ENCODE peak calls at places on chromosomes 1 and 21, in four cellular contexts. One of them, this sample, is unnamed.

GRCh38 chr1:42971848-42972291 is 13.2 kb upstream of the SLC2A1 start:
- DNase-seq in heart right ventricle: no peak
- DNase-seq in endodermal cell: no peak
- DNase-seq in BE2C: peak
- DNase-seq in this sample: no peak

GRCh38 chr1:94667716-94668282 is 126.2 kb upstream of the F3 start:
- DNase-seq in BE2C: no peak
- DNase-seq in heart right ventricle: no peak
- DNase-seq in endodermal cell: peak
- DNase-seq in this sample: no peak

GRCh38 chr1:164922585-164922984 is 363.6 kb downstream of the PBX1 start:
- DNase-seq in heart right ventricle: no peak
- DNase-seq in BE2C: no peak
- DNase-seq in endodermal cell: no peak
- DNase-seq in this sample: no peak

GRCh38 chr1:63848764-63849548 is 75.1 kb downstream of the ROR1 start:
- DNase-seq in endodermal cell: no peak
- DNase-seq in BE2C: no peak
- DNase-seq in heart right ventricle: no peak
- DNase-seq in this sample: no peak

GRCh38 chr1:89780721-89781120 is 40.1 kb upstream of the LRRC8D start:
- DNase-seq in heart right ventricle: no peak
- DNase-seq in endodermal cell: no peak
- DNase-seq in BE2C: no peak
- DNase-seq in this sample: peak

GRCh38 chr1:15027515-15027948 is 126.0 kb upstream of the TMEM51 start:
- DNase-seq in BE2C: peak
- DNase-seq in heart right ventricle: peak
- DNase-seq in endodermal cell: peak
- DNase-seq in this sample: peak

GRCh38 chr1:164635784-164636729 is 77.1 kb downstream of the PBX1 start:
- DNase-seq in heart right ventricle: no peak
- DNase-seq in BE2C: no peak
- DNase-seq in endodermal cell: no peak
- DNase-seq in this sample: no peak

GRCh38 chr21:29473808-29474207 is 175.1 kb downstream of the BACH1 start:
- DNase-seq in heart right ventricle: no peak
- DNase-seq in BE2C: no peak
- DNase-seq in endodermal cell: no peak
- DNase-seq in this sample: no peak

GRCh38 chr1:161484613-161485012 is 20.6 kb upstream of the FCGR2A start:
- DNase-seq in endodermal cell: no peak
- DNase-seq in heart right ventricle: no peak
- DNase-seq in BE2C: no peak
- DNase-seq in this sample: no peak
- TF ChIP-seq CTCF in endodermal cell: peak
- TF ChIP-seq CTCF in heart right ventricle: no peak
- TF ChIP-seq CTCF in BE2C: peak
- TF ChIP-seq CTCF in this sample: no peak

GRCh38 chr21:21000576-21001175 is 2.5 kb downstream of the NCAM2 start:
- DNase-seq in heart right ventricle: no peak
- DNase-seq in BE2C: no peak
- DNase-seq in endodermal cell: no peak
- DNase-seq in this sample: no peak

GRCh38 chr21:21002137-21002536 is 3.9 kb downstream of the NCAM2 start:
- DNase-seq in endodermal cell: no peak
- DNase-seq in BE2C: no peak
- DNase-seq in heart right ventricle: no peak
- DNase-seq in this sample: no peak

GRCh38 chr21:21001591-21002100 is 3.4 kb downstream of the NCAM2 start:
- DNase-seq in BE2C: no peak
- DNase-seq in endodermal cell: no peak
- DNase-seq in heart right ventricle: no peak
- DNase-seq in this sample: no peak

GRCh38 chr21:21007606-21008005 is 9.4 kb downstream of the NCAM2 start:
- DNase-seq in endodermal cell: no peak
- DNase-seq in BE2C: no peak
- DNase-seq in heart right ventricle: no peak
- DNase-seq in this sample: no peak

DNA sequence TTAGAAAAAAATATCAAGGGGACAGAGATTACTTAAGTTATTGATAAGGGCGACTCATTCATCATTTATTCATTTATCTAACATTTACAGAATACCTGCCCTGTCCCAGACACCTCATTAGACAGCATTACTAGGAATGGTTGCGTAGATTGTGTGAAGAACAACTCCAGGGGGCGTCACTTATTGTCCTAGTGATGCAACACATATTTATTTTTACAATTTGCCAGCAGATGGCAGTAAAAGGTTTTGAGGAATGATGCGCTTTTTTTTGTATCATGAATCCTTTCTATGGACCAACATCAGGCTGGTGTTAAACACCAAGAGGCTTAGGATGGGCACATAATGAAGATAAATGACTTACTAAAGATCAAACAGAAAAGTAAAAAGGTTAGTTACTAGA is 5.5 kb downstream of the NCAM2 start:
- DNase-seq in heart right ventricle: no peak
- DNase-seq in BE2C: peak
- DNase-seq in endodermal cell: peak
- DNase-seq in this sample: no peak
- TF ChIP-seq CTCF in heart right ventricle: peak
- TF ChIP-seq CTCF in BE2C: peak
- TF ChIP-seq CTCF in endodermal cell: peak
- TF ChIP-seq CTCF in this sample: peak

GRCh38 chr1:64982134-64982533 is 15.8 kb upstream of the JAK1 start:
- DNase-seq in heart right ventricle: no peak
- DNase-seq in endodermal cell: no peak
- DNase-seq in BE2C: no peak
- DNase-seq in this sample: no peak

GRCh38 chr1:64984106-64984505 is 17.8 kb upstream of the JAK1 start:
- DNase-seq in heart right ventricle: no peak
- DNase-seq in BE2C: no peak
- DNase-seq in endodermal cell: no peak
- DNase-seq in this sample: no peak

GRCh38 chr1:64984737-64985136 is 18.4 kb upstream of the JAK1 start:
- DNase-seq in endodermal cell: no peak
- DNase-seq in BE2C: no peak
- DNase-seq in heart right ventricle: no peak
- DNase-seq in this sample: no peak

GRCh38 chr1:64983110-64983509 is 16.8 kb upstream of the JAK1 start:
- DNase-seq in BE2C: peak
- DNase-seq in heart right ventricle: no peak
- DNase-seq in endodermal cell: no peak
- DNase-seq in this sample: no peak

GRCh38 chr1:64986903-64987871 is 20.8 kb upstream of the JAK1 start:
- DNase-seq in heart right ventricle: no peak
- DNase-seq in BE2C: no peak
- DNase-seq in endodermal cell: no peak
- DNase-seq in this sample: peak
- TF ChIP-seq CTCF in heart right ventricle: no peak
- TF ChIP-seq CTCF in BE2C: no peak
- TF ChIP-seq CTCF in endodermal cell: no peak
- TF ChIP-seq CTCF in this sample: no peak

GRCh38 chr1:2856076-2856390 is 54.5 kb upstream of the TTC34 start:
- DNase-seq in heart right ventricle: no peak
- DNase-seq in endodermal cell: no peak
- DNase-seq in BE2C: no peak
- DNase-seq in this sample: no peak
- TF ChIP-seq CTCF in heart right ventricle: no peak
- TF ChIP-seq CTCF in endodermal cell: no peak
- TF ChIP-seq CTCF in BE2C: no peak
- TF ChIP-seq CTCF in this sample: no peak

GRCh38 chr1:152622803-152623202 is at the start of gene LCE3A:
- DNase-seq in heart right ventricle: no peak
- DNase-seq in endodermal cell: no peak
- DNase-seq in BE2C: no peak
- DNase-seq in this sample: no peak

GRCh38 chr1:152621993-152622392 is 910 bp downstream of the LCE3A start:
- DNase-seq in heart right ventricle: no peak
- DNase-seq in BE2C: no peak
- DNase-seq in endodermal cell: no peak
- DNase-seq in this sample: no peak

GRCh38 chr1:152626688-152627087 is 3.8 kb upstream of the LCE3A start:
- DNase-seq in endodermal cell: no peak
- DNase-seq in BE2C: no peak
- DNase-seq in heart right ventricle: no peak
- DNase-seq in this sample: no peak

DNA sequence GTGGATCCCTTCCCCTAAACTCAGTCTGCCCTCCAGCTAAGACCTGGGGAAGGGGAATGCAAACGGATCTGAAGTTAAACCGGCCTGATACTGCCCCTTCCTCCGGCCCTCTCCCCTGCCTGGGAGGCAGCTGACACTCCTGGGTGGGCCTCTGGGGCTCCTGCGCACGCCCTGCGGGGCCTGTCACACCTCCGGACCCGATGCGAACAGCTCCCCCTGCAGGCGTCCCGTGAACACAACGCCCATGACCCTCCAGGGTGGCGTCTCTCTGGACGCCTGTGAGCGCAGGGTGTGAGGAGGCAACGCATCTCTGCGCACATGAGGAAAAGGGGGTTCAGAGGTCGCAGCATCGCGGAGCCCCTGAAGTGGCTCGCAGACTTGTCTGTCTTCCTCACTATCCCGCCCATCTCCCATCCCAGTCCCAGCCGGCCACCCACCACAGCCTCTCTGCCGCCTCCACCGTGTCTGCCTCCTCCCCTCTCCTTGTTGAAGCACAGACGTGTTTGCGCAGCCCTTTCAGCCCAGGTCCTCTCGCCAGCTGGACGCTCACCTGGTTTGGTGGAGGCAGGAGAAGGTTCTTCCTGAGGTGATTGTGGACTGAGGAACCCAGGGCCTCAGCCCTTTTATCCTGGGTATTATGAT is 421 bp upstream of the LCE3A start:
- DNase-seq in heart right ventricle: no peak
- DNase-seq in BE2C: peak
- DNase-seq in endodermal cell: no peak
- DNase-seq in this sample: peak
- TF ChIP-seq CTCF in heart right ventricle: no peak
- TF ChIP-seq CTCF in BE2C: peak
- TF ChIP-seq CTCF in endodermal cell: no peak
- TF ChIP-seq CTCF in this sample: peak

GRCh38 chr1:168470821-168471473 is 72.8 kb downstream of the XCL2 start:
- DNase-seq in endodermal cell: no peak
- DNase-seq in heart right ventricle: no peak
- DNase-seq in BE2C: peak
- DNase-seq in this sample: no peak
- TF ChIP-seq CTCF in endodermal cell: no peak
- TF ChIP-seq CTCF in heart right ventricle: no peak
- TF ChIP-seq CTCF in BE2C: no peak
- TF ChIP-seq CTCF in this sample: no peak

GRCh38 chr1:241485554-241485992 is 34.0 kb downstream of the FH start:
- DNase-seq in heart right ventricle: no peak
- DNase-seq in endodermal cell: peak
- DNase-seq in BE2C: no peak
- DNase-seq in this sample: peak
- TF ChIP-seq CTCF in heart right ventricle: no peak
- TF ChIP-seq CTCF in endodermal cell: peak
- TF ChIP-seq CTCF in BE2C: peak
- TF ChIP-seq CTCF in this sample: peak

DNA sequence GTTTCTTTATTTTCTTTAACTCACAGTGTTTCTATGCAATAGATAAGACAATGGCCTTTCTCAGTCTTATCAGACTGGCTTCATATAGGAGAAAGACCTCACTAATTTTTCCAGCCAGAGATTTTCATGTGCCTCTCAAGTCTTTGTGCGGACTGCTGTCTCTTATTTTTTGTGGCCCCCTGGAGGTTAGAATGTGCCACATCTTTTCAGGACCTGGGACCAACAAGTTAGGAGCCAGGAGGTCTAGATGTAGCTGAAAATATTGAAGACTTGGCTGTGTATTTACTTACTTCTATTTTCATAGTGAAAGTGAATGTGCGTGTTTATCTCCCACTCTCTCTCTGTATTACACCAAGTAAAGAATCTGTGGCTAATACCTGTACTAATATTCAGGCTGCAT is 42.1 kb upstream of the CFHR3 start:
- DNase-seq in BE2C: no peak
- DNase-seq in endodermal cell: no peak
- DNase-seq in heart right ventricle: no peak
- DNase-seq in this sample: no peak
- TF ChIP-seq CTCF in BE2C: peak
- TF ChIP-seq CTCF in endodermal cell: peak
- TF ChIP-seq CTCF in heart right ventricle: no peak
- TF ChIP-seq CTCF in this sample: no peak